ENCODE peak calls at places on chromosomes 2 and 18, in five cellular contexts. One of them, this sample, is unnamed.
A peak's percentile ranks its signal among the peaks of the same experiment; 100 is the strongest.

GRCh38 chr2:105872830-105873229 is 128.1 kb downstream of the NCK2 start:
- DNase-seq in ovary: no peak
- DNase-seq in endodermal cell: no peak
- DNase-seq in neural progenitor cell: no peak
- DNase-seq in CD8-positive, alpha-beta T cell: no peak
- DNase-seq in this sample: no peak

GRCh38 chr2:121626777-121627524 is 22.3 kb downstream of the CLASP1 start:
- DNase-seq in ovary: peak; percentile 56
- DNase-seq in CD8-positive, alpha-beta T cell: no peak
- DNase-seq in endodermal cell: no peak
- DNase-seq in neural progenitor cell: no peak
- DNase-seq in this sample: peak; percentile 43

GRCh38 chr2:17300141-17300540 is 218.1 kb downstream of the RAD51AP2 start:
- DNase-seq in CD8-positive, alpha-beta T cell: no peak
- DNase-seq in endodermal cell: no peak
- DNase-seq in neural progenitor cell: no peak
- DNase-seq in ovary: no peak
- DNase-seq in this sample: no peak

GRCh38 chr2:106098081-106098480 is 96.0 kb downstream of the UXS1 start:
- DNase-seq in endodermal cell: peak; percentile 78
- DNase-seq in ovary: no peak
- DNase-seq in CD8-positive, alpha-beta T cell: no peak
- DNase-seq in neural progenitor cell: peak; percentile 27
- DNase-seq in this sample: no peak

GRCh38 chr2:123993728-123994323 is 31.3 kb upstream of the CNTNAP5 start:
- DNase-seq in neural progenitor cell: peak; percentile 73
- DNase-seq in CD8-positive, alpha-beta T cell: no peak
- DNase-seq in endodermal cell: peak; percentile 82
- DNase-seq in ovary: no peak
- DNase-seq in this sample: no peak

GRCh38 chr18:812673-813404 is 797 bp upstream of the YES1 start:
- DNase-seq in neural progenitor cell: peak; percentile 81
- DNase-seq in ovary: peak; percentile 84
- DNase-seq in CD8-positive, alpha-beta T cell: peak; percentile 45
- DNase-seq in endodermal cell: peak; percentile 90
- DNase-seq in this sample: peak; percentile 68

GRCh38 chr2:180577567-180577966 is 402.8 kb upstream of the UBE2E3 start:
- DNase-seq in endodermal cell: no peak
- DNase-seq in neural progenitor cell: no peak
- DNase-seq in CD8-positive, alpha-beta T cell: no peak
- DNase-seq in ovary: no peak
- DNase-seq in this sample: no peak

GRCh38 chr18:42053188-42053781 is 98.3 kb downstream of the PIK3C3 start:
- DNase-seq in endodermal cell: peak; percentile 75
- DNase-seq in ovary: peak; percentile 38
- DNase-seq in neural progenitor cell: peak; percentile 68
- DNase-seq in CD8-positive, alpha-beta T cell: peak; percentile 39
- DNase-seq in this sample: no peak

GRCh38 chr2:189866296-189866695 is 82.0 kb downstream of the PMS1 start:
- DNase-seq in endodermal cell: no peak
- DNase-seq in CD8-positive, alpha-beta T cell: no peak
- DNase-seq in neural progenitor cell: no peak
- DNase-seq in ovary: no peak
- DNase-seq in this sample: no peak

GRCh38 chr2:84904151-84904550 is 1.3 kb upstream of the TMSB10 start:
- DNase-seq in ovary: no peak
- DNase-seq in CD8-positive, alpha-beta T cell: no peak
- DNase-seq in neural progenitor cell: no peak
- DNase-seq in endodermal cell: peak; percentile 46
- DNase-seq in this sample: no peak

GRCh38 chr18:68186039-68186438 is 528.9 kb downstream of the TMX3 start:
- DNase-seq in ovary: no peak
- DNase-seq in CD8-positive, alpha-beta T cell: no peak
- DNase-seq in neural progenitor cell: no peak
- DNase-seq in endodermal cell: no peak
- DNase-seq in this sample: no peak

GRCh38 chr18:36312806-36313395 is 15.4 kb downstream of the FHOD3 start:
- DNase-seq in ovary: peak; percentile 77
- DNase-seq in neural progenitor cell: no peak
- DNase-seq in endodermal cell: peak; percentile 16
- DNase-seq in CD8-positive, alpha-beta T cell: no peak
- DNase-seq in this sample: no peak

GRCh38 chr2:11829324-11829946 is 83.0 kb downstream of the LPIN1 start:
- DNase-seq in endodermal cell: peak; percentile 95
- DNase-seq in ovary: peak; percentile 66
- DNase-seq in neural progenitor cell: peak; percentile 85
- DNase-seq in CD8-positive, alpha-beta T cell: peak; percentile 40
- DNase-seq in this sample: peak; percentile 64

GRCh38 chr18:5393779-5394178 is 98.3 kb upstream of the ZBTB14 start:
- DNase-seq in ovary: no peak
- DNase-seq in CD8-positive, alpha-beta T cell: no peak
- DNase-seq in neural progenitor cell: no peak
- DNase-seq in endodermal cell: no peak
- DNase-seq in this sample: no peak

GRCh38 chr2:179233626-179234430 is 30.8 kb downstream of the SESTD1 start:
- DNase-seq in CD8-positive, alpha-beta T cell: no peak
- DNase-seq in neural progenitor cell: no peak
- DNase-seq in endodermal cell: no peak
- DNase-seq in ovary: no peak
- DNase-seq in this sample: no peak

GRCh38 chr2:160142472-160142871 is 57.6 kb downstream of the ITGB6 start:
- DNase-seq in CD8-positive, alpha-beta T cell: no peak
- DNase-seq in endodermal cell: peak; percentile 20
- DNase-seq in ovary: no peak
- DNase-seq in neural progenitor cell: no peak
- DNase-seq in this sample: no peak

GRCh38 chr2:223897669-223898314 is 47.3 kb downstream of the WDFY1 start:
- DNase-seq in CD8-positive, alpha-beta T cell: no peak
- DNase-seq in endodermal cell: no peak
- DNase-seq in ovary: no peak
- DNase-seq in neural progenitor cell: no peak
- DNase-seq in this sample: no peak

GRCh38 chr2:55115795-55116597 is 65.7 kb upstream of the RTN4 start:
- DNase-seq in ovary: no peak
- DNase-seq in CD8-positive, alpha-beta T cell: no peak
- DNase-seq in endodermal cell: no peak
- DNase-seq in neural progenitor cell: no peak
- DNase-seq in this sample: no peak

GRCh38 chr2:43469094-43469493 is 126.7 kb downstream of the THADA start:
- DNase-seq in CD8-positive, alpha-beta T cell: no peak
- DNase-seq in ovary: no peak
- DNase-seq in endodermal cell: no peak
- DNase-seq in neural progenitor cell: no peak
- DNase-seq in this sample: no peak

GRCh38 chr2:20667531-20668401 is 822 bp downstream of the GDF7 start:
- DNase-seq in ovary: peak; percentile 36
- DNase-seq in CD8-positive, alpha-beta T cell: no peak
- DNase-seq in neural progenitor cell: peak; percentile 53
- DNase-seq in endodermal cell: peak; percentile 76
- DNase-seq in this sample: no peak

GRCh38 chr2:11749646-11750349 is 3.4 kb downstream of the LPIN1 start:
- DNase-seq in neural progenitor cell: no peak
- DNase-seq in endodermal cell: no peak
- DNase-seq in ovary: peak; percentile 73
- DNase-seq in CD8-positive, alpha-beta T cell: no peak
- DNase-seq in this sample: no peak

GRCh38 chr2:156356006-156356764 is 23.7 kb upstream of the NR4A2 start:
- DNase-seq in neural progenitor cell: no peak
- DNase-seq in endodermal cell: no peak
- DNase-seq in ovary: no peak
- DNase-seq in CD8-positive, alpha-beta T cell: no peak
- DNase-seq in this sample: no peak

GRCh38 chr2:153871231-153872221 is at the start of gene GALNT13:
- DNase-seq in neural progenitor cell: peak; percentile 92
- DNase-seq in CD8-positive, alpha-beta T cell: no peak
- DNase-seq in ovary: peak; percentile 59
- DNase-seq in endodermal cell: peak; percentile 96
- DNase-seq in this sample: peak; percentile 27

GRCh38 chr18:23143059-23143831 is 8.0 kb downstream of the CABLES1 start:
- DNase-seq in CD8-positive, alpha-beta T cell: no peak
- DNase-seq in ovary: no peak
- DNase-seq in endodermal cell: no peak
- DNase-seq in neural progenitor cell: no peak
- DNase-seq in this sample: no peak

GRCh38 chr2:10763461-10763800 is 42.0 kb downstream of the ATP6V1C2 start:
- DNase-seq in endodermal cell: no peak
- DNase-seq in CD8-positive, alpha-beta T cell: no peak
- DNase-seq in neural progenitor cell: no peak
- DNase-seq in ovary: peak; percentile 17
- DNase-seq in this sample: no peak

GRCh38 chr2:43370705-43371104 is 144.3 kb upstream of the ZFP36L2 start:
- DNase-seq in neural progenitor cell: no peak
- DNase-seq in endodermal cell: no peak
- DNase-seq in CD8-positive, alpha-beta T cell: no peak
- DNase-seq in ovary: no peak
- DNase-seq in this sample: no peak

GRCh38 chr2:191922736-191923651 is 76.1 kb upstream of the CAVIN2 start:
- DNase-seq in endodermal cell: no peak
- DNase-seq in ovary: no peak
- DNase-seq in CD8-positive, alpha-beta T cell: no peak
- DNase-seq in neural progenitor cell: no peak
- DNase-seq in this sample: no peak

GRCh38 chr2:40251146-40251545 is 200.7 kb downstream of the SLC8A1 start:
- DNase-seq in endodermal cell: no peak
- DNase-seq in CD8-positive, alpha-beta T cell: no peak
- DNase-seq in neural progenitor cell: peak; percentile 4
- DNase-seq in ovary: no peak
- DNase-seq in this sample: no peak

DNA sequence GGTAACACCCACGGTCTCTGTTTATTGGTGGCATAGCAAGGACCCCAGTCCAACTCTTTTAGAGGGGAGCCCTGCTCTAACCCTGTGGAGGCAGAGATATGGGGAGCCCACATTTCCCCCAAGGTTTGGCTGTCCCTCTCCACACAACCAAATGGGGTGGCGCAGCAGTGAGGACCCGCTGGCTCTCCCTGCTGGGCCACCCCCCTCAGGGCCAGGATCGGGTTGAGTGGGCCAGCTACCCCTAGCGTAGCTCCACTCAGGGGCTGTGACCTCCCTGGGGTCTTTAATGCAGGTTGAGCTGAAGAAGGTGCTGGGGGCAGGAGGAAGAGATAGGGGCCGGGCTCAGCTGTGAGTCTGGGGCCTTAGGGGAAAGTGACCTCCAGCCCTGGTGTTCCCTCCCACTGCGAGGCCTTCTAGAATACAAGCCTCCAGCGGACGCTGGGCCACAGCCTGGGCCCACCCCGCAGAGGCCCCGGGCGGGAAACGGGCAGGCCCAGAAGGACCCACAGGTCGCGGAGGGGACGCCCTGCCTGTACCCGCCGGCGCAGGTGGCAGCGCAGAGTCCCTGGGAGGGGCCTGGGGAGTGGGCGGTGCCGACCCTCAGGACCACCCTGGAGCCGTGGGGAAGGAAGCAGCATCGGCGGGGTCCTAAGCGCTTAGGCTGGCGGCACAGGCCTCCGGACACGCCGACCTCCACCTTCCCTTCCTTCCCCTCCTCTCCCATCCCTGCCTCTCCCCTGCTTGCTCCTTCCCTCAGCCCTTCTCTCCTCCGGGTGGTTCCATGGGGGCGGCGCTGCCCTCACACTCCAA is 9.6 kb downstream of the CROCC2 start:
- DNase-seq in endodermal cell: peak; percentile 73
- DNase-seq in CD8-positive, alpha-beta T cell: no peak
- DNase-seq in ovary: peak; percentile 48
- DNase-seq in neural progenitor cell: peak; percentile 70
- DNase-seq in this sample: peak; percentile 12
- H3K4me3 ChIP-seq in endodermal cell: no peak overlapping the region
- H3K4me3 ChIP-seq in CD8-positive, alpha-beta T cell: no peak overlapping the region
- H3K4me3 ChIP-seq in ovary: no peak overlapping the region
- H3K4me3 ChIP-seq in neural progenitor cell: peak overlapping the region; percentile 31
- H3K4me3 ChIP-seq in this sample: peak overlapping the region; percentile 35

GRCh38 chr2:207528980-207529329 is 807 bp upstream of the CREB1 start:
- DNase-seq in ovary: no peak
- DNase-seq in endodermal cell: no peak
- DNase-seq in neural progenitor cell: no peak
- DNase-seq in CD8-positive, alpha-beta T cell: peak; percentile 36
- DNase-seq in this sample: no peak
- TF ChIP-seq CTCF in ovary: no peak
- TF ChIP-seq CTCF in endodermal cell: no peak
- TF ChIP-seq CTCF in neural progenitor cell: peak; percentile 3
- TF ChIP-seq CTCF in CD8-positive, alpha-beta T cell: peak; percentile 17
- TF ChIP-seq CTCF in this sample: peak; percentile 20

DNA sequence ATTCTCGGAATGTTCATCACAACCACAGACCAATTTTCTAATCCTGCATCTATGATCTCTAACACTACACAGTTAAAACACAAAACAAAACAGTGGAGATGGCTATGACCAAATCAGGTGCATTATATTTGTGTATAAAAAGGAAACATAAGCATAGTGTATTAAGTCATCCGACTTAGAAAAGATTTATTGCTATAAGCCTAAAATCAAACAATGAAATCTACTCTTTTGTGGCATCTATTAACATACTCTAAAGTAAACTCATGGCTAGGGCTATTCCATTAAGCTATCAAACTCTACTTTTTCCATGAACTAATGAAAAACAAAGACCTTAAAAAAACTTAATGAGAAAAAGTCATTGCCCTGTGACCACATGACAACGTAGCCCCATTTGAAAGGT is 8.7 kb downstream of the SP3 start:
- DNase-seq in ovary: no peak
- DNase-seq in CD8-positive, alpha-beta T cell: no peak
- DNase-seq in neural progenitor cell: no peak
- DNase-seq in endodermal cell: no peak
- DNase-seq in this sample: no peak
- H3K9me3 ChIP-seq in ovary: no peaks in the 10 kb centered on the region
- H3K9me3 ChIP-seq in CD8-positive, alpha-beta T cell: no peaks in the 10 kb centered on the region
- H3K9me3 ChIP-seq in neural progenitor cell: peaks cover 4% of the 10 kb centered on the region
- H3K9me3 ChIP-seq in endodermal cell: peaks cover 25% of the 10 kb centered on the region
- H3K9me3 ChIP-seq in this sample: peaks cover 7% of the 10 kb centered on the region

GRCh38 chr18:74288730-74289129 is 3.0 kb downstream of the CYB5A start:
- DNase-seq in neural progenitor cell: no peak
- DNase-seq in endodermal cell: peak; percentile 57
- DNase-seq in ovary: no peak
- DNase-seq in CD8-positive, alpha-beta T cell: no peak
- DNase-seq in this sample: no peak
- H3K4me3 ChIP-seq in neural progenitor cell: no peak overlapping the region
- H3K4me3 ChIP-seq in endodermal cell: no peak overlapping the region
- H3K4me3 ChIP-seq in ovary: peak overlapping the region; percentile 8
- H3K4me3 ChIP-seq in CD8-positive, alpha-beta T cell: no peak overlapping the region
- H3K4me3 ChIP-seq in this sample: peak overlapping the region; percentile 29

DNA sequence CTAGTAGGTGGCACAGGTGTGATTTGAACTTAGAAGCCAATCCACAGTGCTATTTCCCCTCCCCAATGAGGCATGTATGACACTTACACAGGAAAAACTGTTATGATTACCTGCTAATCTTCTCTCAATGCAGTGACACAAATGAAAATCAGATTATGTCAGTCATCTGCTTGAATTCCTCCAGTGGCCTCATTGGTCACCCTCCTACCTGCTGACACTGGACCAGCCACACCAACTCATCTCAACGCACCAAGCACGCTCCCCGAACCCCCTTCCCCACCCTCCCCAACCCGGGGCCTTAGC is 82.2 kb upstream of the SEC11C start:
- DNase-seq in CD8-positive, alpha-beta T cell: no peak
- DNase-seq in neural progenitor cell: no peak
- DNase-seq in endodermal cell: no peak
- DNase-seq in ovary: no peak
- DNase-seq in this sample: no peak
- TF ChIP-seq CTCF in CD8-positive, alpha-beta T cell: no peak
- TF ChIP-seq CTCF in neural progenitor cell: no peak
- TF ChIP-seq CTCF in endodermal cell: no peak
- TF ChIP-seq CTCF in ovary: no peak
- TF ChIP-seq CTCF in this sample: peak; percentile 4